ENCODE peak calls at places on chromosomes 11 and 22, in eight cellular contexts. M, Q, P, Y, N, W, V and I are unnamed samples.

GRCh38 chr11:122101625-122102291 is 14.3 kb downstream of the BLID start:
- DNase-seq in M (peak), Q (peak), P (no peak), Y (no peak), N (peak), W (no peak), V (no peak), I (no peak)

GRCh38 chr11:112590778-112591177 is 330.1 kb upstream of the PLET1 start:
- DNase-seq in M (no peak), Q (peak), P (no peak), Y (no peak), N (no peak), W (no peak), V (no peak), I (no peak)

GRCh38 chr11:94793002-94793401 is 24.8 kb downstream of the AMOTL1 start:
- DNase-seq in M (no peak), Q (no peak), P (no peak), Y (no peak), N (no peak), W (no peak), V (no peak), I (no peak)

GRCh38 chr11:27431808-27432207 is 40.8 kb downstream of the LGR4 start:
- DNase-seq in M (no peak), Q (no peak), P (no peak), Y (no peak), N (no peak), W (no peak), V (no peak), I (no peak)

GRCh38 chr11:45102810-45103621 is 43.4 kb upstream of the PRDM11 start:
- DNase-seq in M (peak), Q (peak), P (peak), Y (peak), N (peak), W (peak), V (peak), I (peak)

GRCh38 chr11:128365044-128365443 is 222.3 kb downstream of the ETS1 start:
- DNase-seq in M (peak), Q (peak), P (no peak), Y (no peak), N (peak), W (no peak), V (no peak), I (peak)

GRCh38 chr11:35143509-35144102 is 4.6 kb downstream of the CD44 start:
- DNase-seq in M (peak), Q (no peak), P (no peak), Y (no peak), N (no peak), W (no peak), V (no peak), I (no peak)

GRCh38 chr22:37529652-37530345 is 10.6 kb upstream of the CARD10 start:
- DNase-seq in M (no peak), Q (no peak), P (no peak), Y (no peak), N (no peak), W (no peak), V (no peak), I (no peak)

GRCh38 chr11:116930177-116930576 is 92.8 kb upstream of the APOA1 start:
- DNase-seq in M (peak), Q (peak), P (peak), Y (no peak), N (no peak), W (peak), V (no peak), I (peak)

GRCh38 chr11:65864758-65865471 is 4.7 kb downstream of the MUS81 start:
- DNase-seq in M (no peak), Q (no peak), P (no peak), Y (no peak), N (no peak), W (no peak), V (no peak), I (no peak)

GRCh38 chr11:64206457-64207246 is at the start of gene FERMT3:
- DNase-seq in M (no peak), Q (no peak), P (peak), Y (no peak), N (no peak), W (peak), V (peak), I (peak)

GRCh38 chr22:28801845-28802594 is 1.7 kb upstream of the XBP1 start:
- DNase-seq in M (no peak), Q (no peak), P (no peak), Y (no peak), N (no peak), W (no peak), V (no peak), I (no peak)

GRCh38 chr11:3037041-3037944 is 19.9 kb downstream of the CARS1 start:
- DNase-seq in M (peak), Q (peak), P (peak), Y (no peak), N (peak), W (peak), V (no peak), I (peak)

GRCh38 chr11:64792482-64792881 is 10.5 kb downstream of the MAP4K2 start:
- DNase-seq in M (no peak), Q (no peak), P (no peak), Y (no peak), N (no peak), W (no peak), V (no peak), I (no peak)

GRCh38 chr11:19553683-19554333 is 158.8 kb upstream of the NAV2 start:
- DNase-seq in M (peak), Q (peak), P (peak), Y (peak), N (peak), W (peak), V (peak), I (peak)

GRCh38 chr22:27844656-27845602 is 43.4 kb upstream of the MN1 start:
- DNase-seq in M (peak), Q (peak), P (no peak), Y (no peak), N (no peak), W (no peak), V (no peak), I (no peak)

GRCh38 chr11:106670069-106670468 is 348.2 kb downstream of the GUCY1A2 start:
- DNase-seq in M (no peak), Q (peak), P (no peak), Y (no peak), N (no peak), W (no peak), V (no peak), I (no peak)

GRCh38 chr11:91804057-91804456 is 420.6 kb upstream of the FAT3 start:
- DNase-seq in M (no peak), Q (peak), P (no peak), Y (no peak), N (peak), W (no peak), V (no peak), I (no peak)

GRCh38 chr22:22977479-22978200 is 90.0 kb downstream of the IGLL5 start:
- DNase-seq in M (no peak), Q (peak), P (no peak), Y (no peak), N (no peak), W (no peak), V (no peak), I (no peak)

GRCh38 chr11:61158691-61159381 is 2.4 kb downstream of the VPS37C start:
- DNase-seq in M (peak), Q (peak), P (no peak), Y (no peak), N (peak), W (no peak), V (no peak), I (no peak)

GRCh38 chr11:1564535-1565172 is 7.4 kb downstream of the DUSP8 start:
- DNase-seq in M (peak), Q (peak), P (no peak), Y (no peak), N (peak), W (no peak), V (no peak), I (no peak)

GRCh38 chr11:69524291-69524882 is 42.9 kb downstream of the LINC01488 start:
- DNase-seq in M (peak), Q (peak), P (no peak), Y (no peak), N (no peak), W (no peak), V (no peak), I (no peak)

GRCh38 chr11:1555713-1556153 is 16.3 kb downstream of the DUSP8 start:
- DNase-seq in M (no peak), Q (no peak), P (no peak), Y (no peak), N (no peak), W (no peak), V (no peak), I (no peak)

GRCh38 chr22:25900880-25901279 is 158.9 kb downstream of the MYO18B start:
- DNase-seq in M (no peak), Q (no peak), P (no peak), Y (no peak), N (no peak), W (no peak), V (no peak), I (no peak)

GRCh38 chr11:28464252-28464867 is 356.2 kb downstream of the METTL15 start:
- DNase-seq in M (peak), Q (peak), P (no peak), Y (no peak), N (peak), W (no peak), V (no peak), I (no peak)

GRCh38 chr11:121591405-121592033 is 138.8 kb upstream of the SORL1-AS1 start:
- DNase-seq in M (peak), Q (peak), P (peak), Y (peak), N (peak), W (peak), V (peak), I (peak)

GRCh38 chr22:30574095-30574981 is at the start of gene GAL3ST1:
- DNase-seq in M (no peak), Q (no peak), P (no peak), Y (no peak), N (no peak), W (no peak), V (no peak), I (no peak)

GRCh38 chr11:69293819-69294505 is at the start of gene MYEOV:
- DNase-seq in M (peak), Q (no peak), P (no peak), Y (no peak), N (no peak), W (no peak), V (no peak), I (peak)

GRCh38 chr22:19177164-19178064 is 1.1 kb downstream of the SLC25A1 start:
- DNase-seq in M (peak), Q (no peak), P (no peak), Y (no peak), N (no peak), W (no peak), V (no peak), I (no peak)

GRCh38 chr22:37137903-37138665 is 11.6 kb downstream of the IL2RB start:
- DNase-seq in M (no peak), Q (no peak), P (no peak), Y (no peak), N (no peak), W (no peak), V (no peak), I (no peak)

GRCh38 chr11:65478411-65479183 is 20.2 kb upstream of the MALAT1 start:
- DNase-seq in M (peak), Q (peak), P (no peak), Y (no peak), N (no peak), W (no peak), V (no peak), I (peak)

GRCh38 chr11:19913893-19914249 is 201.2 kb downstream of the NAV2 start:
- DNase-seq in M (no peak), Q (no peak), P (no peak), Y (no peak), N (no peak), W (no peak), V (no peak), I (no peak)

GRCh38 chr11:34030386-34030785 is 21.1 kb upstream of the CAPRIN1 start:
- DNase-seq in M (peak), Q (no peak), P (no peak), Y (no peak), N (no peak), W (no peak), V (no peak), I (no peak)

GRCh38 chr11:46504817-46505613 is 88.8 kb downstream of the AMBRA1 start:
- DNase-seq in M (peak), Q (peak), P (no peak), Y (no peak), N (no peak), W (no peak), V (no peak), I (no peak)